ENCODE peak calls at places on chromosome X, in ten cellular contexts. P is retina; Q is MV-4-11; Y is HCEC 1CT; J is amygdala; M is iPS-NIHi11; X is T follicular helper cell; D is stimulated activated CD8-positive, alpha-beta memory T cell treated with anti-CD3 and anti-CD28 coated beads, Interleukin-15, amount 100 ng/mL, for 24 hours; W is activated effector memory CD4-positive, alpha-beta T cell treated with anti-CD3 and anti-CD28 coated beads, Interleukin-2, amount 50 U/mL, for 16 hours; C is memory B cell. B is an unnamed sample.

GRCh38 chrX:136193771-136194170 is 46.4 kb downstream of the FHL1 start:
- DNase-seq in P (no peak), Q (peak), Y (no peak), J (no peak), M (no peak), X (no peak), D (no peak), W (no peak), C (no peak), B (no peak)

GRCh38 chrX:5683996-5684395 is 544.7 kb downstream of the NLGN4X start:
- DNase-seq in P (no peak), Q (no peak), Y (no peak), J (no peak), M (no peak), X (no peak), D (no peak), W (no peak), C (no peak), B (no peak)

GRCh38 chrX:19964017-19964710 is 26.7 kb downstream of the BCLAF3 start:
- DNase-seq in P (no peak), Q (no peak), Y (no peak), J (no peak), M (no peak), X (no peak), D (no peak), W (peak), C (no peak), B (no peak)

GRCh38 chrX:1486177-1486576 is 33.5 kb upstream of the ASMTL start:
- DNase-seq in P (no peak), Q (no peak), Y (no peak), J (no peak), M (no peak), X (no peak), D (no peak), W (no peak), C (no peak), B (peak)

GRCh38 chrX:118181030-118181429 is 64.4 kb upstream of the KLHL13 start:
- DNase-seq in P (no peak), Q (no peak), Y (no peak), J (no peak), M (no peak), X (no peak), D (no peak), W (no peak), C (no peak), B (no peak)

GRCh38 chrX:10579018-10579752 is 41.2 kb downstream of the MID1 start:
- DNase-seq in P (no peak), Q (no peak), Y (peak), J (no peak), M (no peak), X (no peak), D (no peak), W (no peak), C (no peak), B (no peak)

GRCh38 chrX:13029341-13029740 is 15.1 kb downstream of the FAM9C start:
- DNase-seq in P (no peak), Q (no peak), Y (peak), J (no peak), M (peak), X (peak), D (no peak), W (peak), C (no peak), B (no peak)

GRCh38 chrX:114162068-114162735 is 421.7 kb upstream of the HTR2C start:
- DNase-seq in P (no peak), Q (no peak), Y (no peak), J (no peak), M (peak), X (no peak), D (no peak), W (no peak), C (no peak), B (no peak)

B was measured in spleen.